ENCODE peak calls at places on chromosomes 5 and 9, in eight cellular contexts. One of them, this sample, is unnamed.

GRCh38 chr5:173333900-173334685 is 5.9 kb upstream of the STC2 start:
- DNase-seq in colonic mucosa: no peak
- DNase-seq in cardiac muscle cell: no peak
- DNase-seq in stomach: no peak
- DNase-seq in ascending aorta: no peak
- DNase-seq in heart left ventricle: no peak
- DNase-seq in transverse colon: no peak
- DNase-seq in GM06990: no peak
- DNase-seq in this sample: no peak

GRCh38 chr5:29518176-29518575 is 1675.3 kb upstream of the CDH6 start:
- DNase-seq in colonic mucosa: no peak
- DNase-seq in cardiac muscle cell: no peak
- DNase-seq in stomach: no peak
- DNase-seq in ascending aorta: no peak
- DNase-seq in heart left ventricle: no peak
- DNase-seq in transverse colon: no peak
- DNase-seq in GM06990: no peak
- DNase-seq in this sample: no peak

GRCh38 chr9:84170521-84171141 is 169.9 kb downstream of the SLC28A3 start:
- DNase-seq in colonic mucosa: peak
- DNase-seq in cardiac muscle cell: no peak
- DNase-seq in stomach: peak
- DNase-seq in ascending aorta: peak
- DNase-seq in heart left ventricle: peak
- DNase-seq in transverse colon: peak
- DNase-seq in GM06990: no peak
- DNase-seq in this sample: no peak

GRCh38 chr9:107760469-107761242 is 271.1 kb upstream of the KLF4 start:
- DNase-seq in colonic mucosa: no peak
- DNase-seq in cardiac muscle cell: no peak
- DNase-seq in stomach: no peak
- DNase-seq in ascending aorta: peak
- DNase-seq in heart left ventricle: peak
- DNase-seq in transverse colon: no peak
- DNase-seq in GM06990: no peak
- DNase-seq in this sample: no peak

GRCh38 chr5:132916086-132916485 is 42.6 kb downstream of the LEAP2 start:
- DNase-seq in colonic mucosa: no peak
- DNase-seq in cardiac muscle cell: no peak
- DNase-seq in stomach: no peak
- DNase-seq in ascending aorta: no peak
- DNase-seq in heart left ventricle: no peak
- DNase-seq in transverse colon: no peak
- DNase-seq in GM06990: no peak
- DNase-seq in this sample: no peak

GRCh38 chr5:37869221-37869620 is 29.4 kb upstream of the GDNF start:
- DNase-seq in colonic mucosa: no peak
- DNase-seq in cardiac muscle cell: no peak
- DNase-seq in stomach: no peak
- DNase-seq in ascending aorta: no peak
- DNase-seq in heart left ventricle: no peak
- DNase-seq in transverse colon: no peak
- DNase-seq in GM06990: no peak
- DNase-seq in this sample: no peak

GRCh38 chr5:10756539-10756938 is 4.5 kb downstream of the DAP start:
- DNase-seq in colonic mucosa: no peak
- DNase-seq in cardiac muscle cell: no peak
- DNase-seq in stomach: no peak
- DNase-seq in ascending aorta: no peak
- DNase-seq in heart left ventricle: no peak
- DNase-seq in transverse colon: no peak
- DNase-seq in GM06990: peak
- DNase-seq in this sample: no peak

GRCh38 chr5:80399553-80400239 is 8.2 kb upstream of the ZFYVE16 start:
- DNase-seq in colonic mucosa: no peak
- DNase-seq in cardiac muscle cell: no peak
- DNase-seq in stomach: no peak
- DNase-seq in ascending aorta: no peak
- DNase-seq in heart left ventricle: no peak
- DNase-seq in transverse colon: no peak
- DNase-seq in GM06990: peak
- DNase-seq in this sample: peak

GRCh38 chr9:121317737-121318630 is 50.0 kb downstream of the GSN start:
- DNase-seq in colonic mucosa: no peak
- DNase-seq in cardiac muscle cell: no peak
- DNase-seq in stomach: peak
- DNase-seq in ascending aorta: peak
- DNase-seq in heart left ventricle: peak
- DNase-seq in transverse colon: no peak
- DNase-seq in GM06990: no peak
- DNase-seq in this sample: no peak

GRCh38 chr9:109590945-109591344 is 92.8 kb upstream of the PTPN3 start:
- DNase-seq in colonic mucosa: no peak
- DNase-seq in cardiac muscle cell: no peak
- DNase-seq in stomach: peak
- DNase-seq in ascending aorta: peak
- DNase-seq in heart left ventricle: peak
- DNase-seq in transverse colon: no peak
- DNase-seq in GM06990: no peak
- DNase-seq in this sample: no peak

GRCh38 chr9:91789941-91790340 is 160.1 kb downstream of the ROR2 start:
- DNase-seq in colonic mucosa: no peak
- DNase-seq in cardiac muscle cell: no peak
- DNase-seq in stomach: no peak
- DNase-seq in ascending aorta: no peak
- DNase-seq in heart left ventricle: no peak
- DNase-seq in transverse colon: no peak
- DNase-seq in GM06990: no peak
- DNase-seq in this sample: no peak

GRCh38 chr5:150618588-150619281 is 21.7 kb upstream of the SYNPO start:
- DNase-seq in colonic mucosa: no peak
- DNase-seq in cardiac muscle cell: no peak
- DNase-seq in stomach: no peak
- DNase-seq in ascending aorta: no peak
- DNase-seq in heart left ventricle: peak
- DNase-seq in transverse colon: no peak
- DNase-seq in GM06990: no peak
- DNase-seq in this sample: no peak

GRCh38 chr9:107504585-107505455 is 15.3 kb upstream of the KLF4 start:
- DNase-seq in colonic mucosa: peak
- DNase-seq in cardiac muscle cell: no peak
- DNase-seq in stomach: peak
- DNase-seq in ascending aorta: peak
- DNase-seq in heart left ventricle: no peak
- DNase-seq in transverse colon: peak
- DNase-seq in GM06990: no peak
- DNase-seq in this sample: no peak

GRCh38 chr9:10843151-10843550 is 230.3 kb upstream of the PTPRD start:
- DNase-seq in colonic mucosa: no peak
- DNase-seq in cardiac muscle cell: no peak
- DNase-seq in stomach: no peak
- DNase-seq in ascending aorta: no peak
- DNase-seq in heart left ventricle: no peak
- DNase-seq in transverse colon: no peak
- DNase-seq in GM06990: no peak
- DNase-seq in this sample: no peak

GRCh38 chr5:65695162-65695755 is 26.6 kb downstream of the SGTB start:
- DNase-seq in colonic mucosa: no peak
- DNase-seq in cardiac muscle cell: no peak
- DNase-seq in stomach: no peak
- DNase-seq in ascending aorta: no peak
- DNase-seq in heart left ventricle: no peak
- DNase-seq in transverse colon: no peak
- DNase-seq in GM06990: no peak
- DNase-seq in this sample: no peak

GRCh38 chr9:90870646-90871326 is 69.2 kb downstream of the SYK start:
- DNase-seq in colonic mucosa: peak
- DNase-seq in cardiac muscle cell: peak
- DNase-seq in stomach: peak
- DNase-seq in ascending aorta: no peak
- DNase-seq in heart left ventricle: no peak
- DNase-seq in transverse colon: peak
- DNase-seq in GM06990: no peak
- DNase-seq in this sample: peak

DNA sequence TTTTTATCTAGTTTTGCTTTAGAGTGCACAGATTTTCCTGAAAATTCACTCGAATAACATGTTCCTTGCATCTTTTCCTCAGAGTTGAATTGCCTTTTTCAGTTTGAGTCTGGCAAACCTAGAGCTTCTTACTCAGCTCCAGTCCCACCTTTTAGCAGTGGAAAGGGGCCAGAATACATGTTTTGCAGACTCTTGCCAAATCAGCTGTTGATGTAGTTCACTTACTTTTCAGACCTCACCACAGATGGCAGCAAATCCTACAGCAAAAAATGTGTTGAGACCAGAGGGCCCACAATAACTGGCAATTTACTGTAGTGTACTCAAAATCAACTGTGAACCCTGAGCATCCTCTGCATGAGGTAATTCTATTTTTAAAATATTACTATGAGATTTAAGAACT is 545.2 kb upstream of the ACO1 start:
- DNase-seq in colonic mucosa: no peak
- DNase-seq in cardiac muscle cell: no peak
- DNase-seq in stomach: no peak
- DNase-seq in ascending aorta: no peak
- DNase-seq in heart left ventricle: no peak
- DNase-seq in transverse colon: no peak
- DNase-seq in GM06990: no peak
- DNase-seq in this sample: no peak
- TF ChIP-seq CTCF in colonic mucosa: no peak
- TF ChIP-seq CTCF in cardiac muscle cell: no peak
- TF ChIP-seq CTCF in stomach: no peak
- TF ChIP-seq CTCF in ascending aorta: no peak
- TF ChIP-seq CTCF in heart left ventricle: no peak
- TF ChIP-seq CTCF in transverse colon: no peak
- TF ChIP-seq CTCF in GM06990: no peak
- TF ChIP-seq CTCF in this sample: no peak

GRCh38 chr5:1942158-1942557 is 59.4 kb upstream of the IRX4 start:
- DNase-seq in colonic mucosa: no peak
- DNase-seq in cardiac muscle cell: no peak
- DNase-seq in stomach: no peak
- DNase-seq in ascending aorta: no peak
- DNase-seq in heart left ventricle: no peak
- DNase-seq in transverse colon: no peak
- DNase-seq in GM06990: no peak
- DNase-seq in this sample: no peak
- TF ChIP-seq CTCF in colonic mucosa: no peak
- TF ChIP-seq CTCF in cardiac muscle cell: no peak
- TF ChIP-seq CTCF in stomach: no peak
- TF ChIP-seq CTCF in ascending aorta: no peak
- TF ChIP-seq CTCF in heart left ventricle: no peak
- TF ChIP-seq CTCF in transverse colon: no peak
- TF ChIP-seq CTCF in GM06990: no peak
- TF ChIP-seq CTCF in this sample: no peak

GRCh38 chr5:135977375-135977928 is 22.7 kb upstream of the LECT2 start:
- DNase-seq in colonic mucosa: peak
- DNase-seq in cardiac muscle cell: peak
- DNase-seq in stomach: peak
- DNase-seq in ascending aorta: peak
- DNase-seq in heart left ventricle: peak
- DNase-seq in transverse colon: peak
- DNase-seq in GM06990: peak
- DNase-seq in this sample: peak
- TF ChIP-seq CTCF in colonic mucosa: peak
- TF ChIP-seq CTCF in cardiac muscle cell: peak
- TF ChIP-seq CTCF in stomach: peak
- TF ChIP-seq CTCF in ascending aorta: peak
- TF ChIP-seq CTCF in heart left ventricle: peak
- TF ChIP-seq CTCF in transverse colon: peak
- TF ChIP-seq CTCF in GM06990: peak
- TF ChIP-seq CTCF in this sample: peak

GRCh38 chr5:175344331-175345200 is 99.4 kb downstream of the DRD1 start:
- DNase-seq in colonic mucosa: no peak
- DNase-seq in cardiac muscle cell: no peak
- DNase-seq in stomach: no peak
- DNase-seq in ascending aorta: no peak
- DNase-seq in heart left ventricle: no peak
- DNase-seq in transverse colon: no peak
- DNase-seq in GM06990: no peak
- DNase-seq in this sample: no peak
- TF ChIP-seq CTCF in colonic mucosa: no peak
- TF ChIP-seq CTCF in cardiac muscle cell: no peak
- TF ChIP-seq CTCF in stomach: no peak
- TF ChIP-seq CTCF in ascending aorta: no peak
- TF ChIP-seq CTCF in heart left ventricle: no peak
- TF ChIP-seq CTCF in transverse colon: no peak
- TF ChIP-seq CTCF in GM06990: no peak
- TF ChIP-seq CTCF in this sample: no peak

GRCh38 chr5:119302449-119302848 is 53.4 kb upstream of the TNFAIP8 start:
- DNase-seq in colonic mucosa: no peak
- DNase-seq in cardiac muscle cell: no peak
- DNase-seq in stomach: no peak
- DNase-seq in ascending aorta: no peak
- DNase-seq in heart left ventricle: no peak
- DNase-seq in transverse colon: no peak
- DNase-seq in GM06990: no peak
- DNase-seq in this sample: no peak

GRCh38 chr5:119301210-119301609 is 54.6 kb upstream of the TNFAIP8 start:
- DNase-seq in colonic mucosa: no peak
- DNase-seq in cardiac muscle cell: no peak
- DNase-seq in stomach: no peak
- DNase-seq in ascending aorta: no peak
- DNase-seq in heart left ventricle: no peak
- DNase-seq in transverse colon: no peak
- DNase-seq in GM06990: no peak
- DNase-seq in this sample: no peak

GRCh38 chr5:119300311-119300670 is 55.5 kb upstream of the TNFAIP8 start:
- DNase-seq in colonic mucosa: no peak
- DNase-seq in cardiac muscle cell: no peak
- DNase-seq in stomach: no peak
- DNase-seq in ascending aorta: no peak
- DNase-seq in heart left ventricle: no peak
- DNase-seq in transverse colon: no peak
- DNase-seq in GM06990: no peak
- DNase-seq in this sample: no peak

GRCh38 chr5:119302916-119303897 is 52.6 kb upstream of the TNFAIP8 start:
- DNase-seq in colonic mucosa: no peak
- DNase-seq in cardiac muscle cell: no peak
- DNase-seq in stomach: no peak
- DNase-seq in ascending aorta: peak
- DNase-seq in heart left ventricle: no peak
- DNase-seq in transverse colon: no peak
- DNase-seq in GM06990: no peak
- DNase-seq in this sample: no peak

DNA sequence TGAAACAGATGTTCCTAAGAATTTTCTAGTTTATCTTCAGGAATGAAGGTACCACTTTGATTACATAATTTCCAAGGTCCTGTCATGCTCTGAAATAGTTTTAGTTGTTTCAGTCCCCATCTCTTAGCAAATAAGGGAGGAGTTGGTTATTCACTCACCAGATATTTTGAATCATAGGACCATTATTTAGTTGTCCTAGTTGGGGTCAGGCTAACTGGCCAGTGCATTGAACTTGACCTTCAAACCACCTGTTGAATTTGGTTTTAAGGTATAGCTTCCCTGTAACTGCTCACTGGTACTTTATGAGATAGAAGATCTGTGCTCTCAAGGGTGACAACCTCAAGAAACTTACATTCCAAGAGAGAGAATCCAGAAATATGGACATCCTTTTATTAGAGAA is 53.9 kb upstream of the TNFAIP8 start:
- DNase-seq in colonic mucosa: no peak
- DNase-seq in cardiac muscle cell: no peak
- DNase-seq in stomach: no peak
- DNase-seq in ascending aorta: no peak
- DNase-seq in heart left ventricle: no peak
- DNase-seq in transverse colon: no peak
- DNase-seq in GM06990: no peak
- DNase-seq in this sample: no peak
- TF ChIP-seq CTCF in colonic mucosa: no peak
- TF ChIP-seq CTCF in cardiac muscle cell: no peak
- TF ChIP-seq CTCF in stomach: no peak
- TF ChIP-seq CTCF in ascending aorta: no peak
- TF ChIP-seq CTCF in heart left ventricle: no peak
- TF ChIP-seq CTCF in transverse colon: no peak
- TF ChIP-seq CTCF in GM06990: no peak
- TF ChIP-seq CTCF in this sample: no peak